ENCODE peak calls at places on chromosome 9, in ten cellular contexts. G, W, R, X, Z, L, C, U, P and M are unnamed samples.

GRCh38 chr9:129561594-129562281 is 59.2 kb downstream of the C9orf50 start:
- DNase-seq in P (no peak), Z (no peak), W (no peak), L (no peak), C (peak; percentile 30), R (no peak), U (no peak), G (no peak), X (no peak), M (no peak)

GRCh38 chr9:118575341-118576070 is 793.7 kb downstream of the BRINP1 start:
- DNase-seq in R (no peak), W (no peak), C (no peak), X (no peak), L (no peak), U (no peak), P (no peak), Z (no peak), G (peak; percentile 59), M (no peak)

GRCh38 chr9:116243708-116244107 is 90.1 kb downstream of the PAPPA start:
- DNase-seq in U (no peak), Z (no peak), W (no peak), R (no peak), L (no peak), P (no peak), X (no peak), C (no peak), G (no peak), M (no peak)

GRCh38 chr9:4530375-4530774 is 40.1 kb downstream of the SLC1A1 start:
- DNase-seq in W (no peak), U (no peak), R (no peak), L (no peak), P (no peak), Z (no peak), X (no peak), C (no peak), G (no peak), M (no peak)

GRCh38 chr9:3514786-3515185 is 11.0 kb downstream of the RFX3 start:
- DNase-seq in Z (no peak), L (no peak), R (no peak), W (no peak), P (no peak), C (no peak), G (no peak), U (no peak), X (no peak), M (no peak)

GRCh38 chr9:104858271-104858670 is 69.7 kb downstream of the ABCA1 start:
- DNase-seq in P (no peak), L (no peak), U (no peak), C (no peak), R (no peak), X (no peak), Z (no peak), G (no peak), W (no peak), M (no peak)

GRCh38 chr9:136204838-136205706 is at the start of gene LHX3:
- DNase-seq in L (peak; percentile 69), X (peak; percentile 47), C (no peak), R (no peak), W (no peak), Z (no peak), P (no peak), G (no peak), U (no peak), M (no peak)

GRCh38 chr9:134597957-134598883 is 43.4 kb upstream of the COL5A1 start:
- DNase-seq in G (no peak), W (no peak), R (no peak), P (no peak), U (peak; percentile 6), C (no peak), X (no peak), Z (no peak), L (peak; percentile 19), M (no peak)

GRCh38 chr9:35729700-35730485 is 2.1 kb downstream of the TLN1 start:
- DNase-seq in G (peak; percentile 83), L (peak; percentile 28), W (peak; percentile 26), U (no peak), R (peak; percentile 20), P (no peak), Z (no peak), C (peak; percentile 22), X (no peak), M (peak; percentile 55)

GRCh38 chr9:84239341-84239740 is 101.2 kb downstream of the SLC28A3 start:
- DNase-seq in X (no peak), C (no peak), R (no peak), W (no peak), L (no peak), U (no peak), Z (no peak), P (no peak), G (no peak), M (no peak)